ENCODE peak calls at places on chromosomes 16 and 17, in nine cellular contexts. One of them, this sample, is unnamed.

GRCh38 chr17:17156511-17156910 is 49.6 kb downstream of the PLD6 start:
- DNase-seq in AG09309: no peak
- DNase-seq in upper lobe of right lung: no peak
- DNase-seq in left lung: no peak
- DNase-seq in heart left ventricle: no peak
- DNase-seq in fibroblast of mammary gland: peak
- DNase-seq in left ventricle myocardium inferior: no peak
- DNase-seq in breast epithelium: no peak
- DNase-seq in AG09319: no peak
- DNase-seq in this sample: no peak

GRCh38 chr17:57004944-57005579 is 27.1 kb downstream of the SCPEP1 start:
- DNase-seq in AG09309: no peak
- DNase-seq in upper lobe of right lung: no peak
- DNase-seq in left lung: no peak
- DNase-seq in heart left ventricle: no peak
- DNase-seq in fibroblast of mammary gland: no peak
- DNase-seq in left ventricle myocardium inferior: no peak
- DNase-seq in breast epithelium: no peak
- DNase-seq in AG09319: no peak
- DNase-seq in this sample: no peak

GRCh38 chr16:31267332-31268032 is 7.7 kb downstream of the ITGAM start:
- DNase-seq in AG09309: no peak
- DNase-seq in upper lobe of right lung: peak
- DNase-seq in left lung: no peak
- DNase-seq in heart left ventricle: no peak
- DNase-seq in fibroblast of mammary gland: no peak
- DNase-seq in left ventricle myocardium inferior: no peak
- DNase-seq in breast epithelium: no peak
- DNase-seq in AG09319: no peak
- DNase-seq in this sample: no peak

GRCh38 chr17:29590261-29590978 is 972 bp upstream of the GIT1 start:
- DNase-seq in AG09309: no peak
- DNase-seq in upper lobe of right lung: peak
- DNase-seq in left lung: no peak
- DNase-seq in heart left ventricle: peak
- DNase-seq in fibroblast of mammary gland: peak
- DNase-seq in left ventricle myocardium inferior: no peak
- DNase-seq in breast epithelium: no peak
- DNase-seq in AG09319: no peak
- DNase-seq in this sample: no peak

GRCh38 chr17:34400301-34400931 is 37.4 kb upstream of the CCL1 start:
- DNase-seq in AG09309: no peak
- DNase-seq in upper lobe of right lung: no peak
- DNase-seq in left lung: no peak
- DNase-seq in heart left ventricle: no peak
- DNase-seq in fibroblast of mammary gland: no peak
- DNase-seq in left ventricle myocardium inferior: no peak
- DNase-seq in breast epithelium: no peak
- DNase-seq in AG09319: no peak
- DNase-seq in this sample: no peak

GRCh38 chr17:1787301-1787902 is 25.5 kb downstream of the SERPINF1 start:
- DNase-seq in AG09309: peak
- DNase-seq in upper lobe of right lung: no peak
- DNase-seq in left lung: peak
- DNase-seq in heart left ventricle: no peak
- DNase-seq in fibroblast of mammary gland: peak
- DNase-seq in left ventricle myocardium inferior: peak
- DNase-seq in breast epithelium: no peak
- DNase-seq in AG09319: peak
- DNase-seq in this sample: no peak

GRCh38 chr17:73801455-73802100 is 157.3 kb upstream of the SDK2 start:
- DNase-seq in AG09309: no peak
- DNase-seq in upper lobe of right lung: no peak
- DNase-seq in left lung: no peak
- DNase-seq in heart left ventricle: no peak
- DNase-seq in fibroblast of mammary gland: no peak
- DNase-seq in left ventricle myocardium inferior: no peak
- DNase-seq in breast epithelium: no peak
- DNase-seq in AG09319: no peak
- DNase-seq in this sample: no peak

GRCh38 chr17:54956802-54957201 is 11.7 kb downstream of the COX11 start:
- DNase-seq in AG09309: no peak
- DNase-seq in upper lobe of right lung: no peak
- DNase-seq in left lung: no peak
- DNase-seq in heart left ventricle: no peak
- DNase-seq in fibroblast of mammary gland: no peak
- DNase-seq in left ventricle myocardium inferior: no peak
- DNase-seq in breast epithelium: no peak
- DNase-seq in AG09319: no peak
- DNase-seq in this sample: no peak

GRCh38 chr17:31528291-31528874 is 136.9 kb downstream of the RAB11FIP4 start:
- DNase-seq in AG09309: no peak
- DNase-seq in upper lobe of right lung: no peak
- DNase-seq in left lung: no peak
- DNase-seq in heart left ventricle: no peak
- DNase-seq in fibroblast of mammary gland: no peak
- DNase-seq in left ventricle myocardium inferior: no peak
- DNase-seq in breast epithelium: no peak
- DNase-seq in AG09319: no peak
- DNase-seq in this sample: no peak

GRCh38 chr17:16121915-16122314 is 93.4 kb downstream of the NCOR1 start:
- DNase-seq in AG09309: no peak
- DNase-seq in upper lobe of right lung: no peak
- DNase-seq in left lung: no peak
- DNase-seq in heart left ventricle: no peak
- DNase-seq in fibroblast of mammary gland: no peak
- DNase-seq in left ventricle myocardium inferior: no peak
- DNase-seq in breast epithelium: no peak
- DNase-seq in AG09319: no peak
- DNase-seq in this sample: no peak

GRCh38 chr16:66898207-66898606 is 17.9 kb downstream of the PDP2 start:
- DNase-seq in AG09309: no peak
- DNase-seq in upper lobe of right lung: no peak
- DNase-seq in left lung: no peak
- DNase-seq in heart left ventricle: no peak
- DNase-seq in fibroblast of mammary gland: peak
- DNase-seq in left ventricle myocardium inferior: no peak
- DNase-seq in breast epithelium: no peak
- DNase-seq in AG09319: peak
- DNase-seq in this sample: no peak

GRCh38 chr16:72722552-72722951 is 325.4 kb downstream of the ZFHX3 start:
- DNase-seq in AG09309: no peak
- DNase-seq in upper lobe of right lung: no peak
- DNase-seq in left lung: no peak
- DNase-seq in heart left ventricle: no peak
- DNase-seq in fibroblast of mammary gland: no peak
- DNase-seq in left ventricle myocardium inferior: no peak
- DNase-seq in breast epithelium: no peak
- DNase-seq in AG09319: no peak
- DNase-seq in this sample: no peak

GRCh38 chr17:9890124-9890523 is 14.9 kb downstream of the RCVRN start:
- DNase-seq in AG09309: no peak
- DNase-seq in upper lobe of right lung: no peak
- DNase-seq in left lung: no peak
- DNase-seq in heart left ventricle: no peak
- DNase-seq in fibroblast of mammary gland: peak
- DNase-seq in left ventricle myocardium inferior: no peak
- DNase-seq in breast epithelium: no peak
- DNase-seq in AG09319: no peak
- DNase-seq in this sample: no peak

GRCh38 chr17:50863221-50863843 is 2.8 kb downstream of the TOB1 start:
- DNase-seq in AG09309: no peak
- DNase-seq in upper lobe of right lung: no peak
- DNase-seq in left lung: peak
- DNase-seq in heart left ventricle: no peak
- DNase-seq in fibroblast of mammary gland: peak
- DNase-seq in left ventricle myocardium inferior: no peak
- DNase-seq in breast epithelium: no peak
- DNase-seq in AG09319: no peak
- DNase-seq in this sample: no peak

GRCh38 chr17:40866838-40867237 is at the start of gene KRT12:
- DNase-seq in AG09309: no peak
- DNase-seq in upper lobe of right lung: no peak
- DNase-seq in left lung: no peak
- DNase-seq in heart left ventricle: no peak
- DNase-seq in fibroblast of mammary gland: no peak
- DNase-seq in left ventricle myocardium inferior: no peak
- DNase-seq in breast epithelium: no peak
- DNase-seq in AG09319: no peak
- DNase-seq in this sample: no peak

GRCh38 chr17:40859536-40859935 is 7.5 kb downstream of the KRT12 start:
- DNase-seq in AG09309: no peak
- DNase-seq in upper lobe of right lung: no peak
- DNase-seq in left lung: no peak
- DNase-seq in heart left ventricle: no peak
- DNase-seq in fibroblast of mammary gland: no peak
- DNase-seq in left ventricle myocardium inferior: no peak
- DNase-seq in breast epithelium: no peak
- DNase-seq in AG09319: no peak
- DNase-seq in this sample: no peak

GRCh38 chr17:40864661-40865380 is 2.2 kb downstream of the KRT12 start:
- DNase-seq in AG09309: no peak
- DNase-seq in upper lobe of right lung: no peak
- DNase-seq in left lung: no peak
- DNase-seq in heart left ventricle: no peak
- DNase-seq in fibroblast of mammary gland: peak
- DNase-seq in left ventricle myocardium inferior: no peak
- DNase-seq in breast epithelium: no peak
- DNase-seq in AG09319: no peak
- DNase-seq in this sample: no peak

GRCh38 chr17:40857535-40857934 is 9.5 kb downstream of the KRT12 start:
- DNase-seq in AG09309: peak
- DNase-seq in upper lobe of right lung: no peak
- DNase-seq in left lung: no peak
- DNase-seq in heart left ventricle: no peak
- DNase-seq in fibroblast of mammary gland: peak
- DNase-seq in left ventricle myocardium inferior: peak
- DNase-seq in breast epithelium: no peak
- DNase-seq in AG09319: peak
- DNase-seq in this sample: no peak

DNA sequence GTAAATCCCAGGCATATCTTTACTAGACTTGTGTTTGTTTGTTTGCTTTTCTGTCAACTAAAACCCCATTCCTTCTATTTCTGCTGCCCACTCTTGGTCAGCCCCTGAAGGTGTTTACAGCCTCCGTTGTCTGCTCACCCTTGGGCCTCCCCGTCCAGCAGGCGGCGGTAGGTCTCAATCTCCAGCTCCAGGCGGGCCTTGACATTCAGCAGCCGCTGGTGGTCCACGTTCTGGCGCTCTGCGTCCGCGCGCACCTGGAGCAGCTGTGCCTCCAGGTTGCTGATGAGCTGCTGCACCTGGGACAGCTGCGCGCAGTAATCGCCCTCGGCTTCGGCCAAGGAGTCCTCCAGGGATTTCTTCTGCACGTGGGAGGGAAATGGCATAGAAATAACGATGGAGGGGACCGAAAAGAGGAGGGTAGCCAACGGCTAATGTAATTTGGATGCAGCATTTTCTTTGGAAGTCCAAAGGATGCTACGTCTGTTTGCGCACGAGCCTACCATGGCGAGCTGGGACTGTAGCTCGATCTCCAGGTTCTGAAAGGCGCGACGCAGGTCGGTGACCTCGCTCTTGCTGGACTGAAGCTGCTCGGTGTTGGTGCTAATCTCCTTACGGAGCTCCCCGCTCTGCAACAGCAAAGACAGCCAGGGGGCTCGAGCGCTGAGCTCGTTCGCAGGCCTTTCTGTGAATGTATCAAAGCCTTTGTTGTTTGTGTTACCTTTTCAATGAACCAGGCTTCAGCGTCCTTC is 3.9 kb downstream of the KRT12 start:
- DNase-seq in AG09309: no peak
- DNase-seq in upper lobe of right lung: no peak
- DNase-seq in left lung: no peak
- DNase-seq in heart left ventricle: no peak
- DNase-seq in fibroblast of mammary gland: no peak
- DNase-seq in left ventricle myocardium inferior: no peak
- DNase-seq in breast epithelium: no peak
- DNase-seq in AG09319: no peak
- DNase-seq in this sample: no peak
- TF ChIP-seq CTCF in AG09309: no peak
- TF ChIP-seq CTCF in upper lobe of right lung: peak
- TF ChIP-seq CTCF in left lung: no peak
- TF ChIP-seq CTCF in heart left ventricle: peak
- TF ChIP-seq CTCF in fibroblast of mammary gland: peak
- TF ChIP-seq CTCF in left ventricle myocardium inferior: no peak
- TF ChIP-seq CTCF in breast epithelium: no peak
- TF ChIP-seq CTCF in AG09319: peak
- TF ChIP-seq CTCF in this sample: no peak

GRCh38 chr17:63116228-63116627 is 150.2 kb downstream of the TANC2 start:
- DNase-seq in AG09309: no peak
- DNase-seq in upper lobe of right lung: no peak
- DNase-seq in left lung: no peak
- DNase-seq in heart left ventricle: no peak
- DNase-seq in fibroblast of mammary gland: no peak
- DNase-seq in left ventricle myocardium inferior: no peak
- DNase-seq in breast epithelium: no peak
- DNase-seq in AG09319: no peak
- DNase-seq in this sample: no peak
- TF ChIP-seq CTCF in AG09309: no peak
- TF ChIP-seq CTCF in upper lobe of right lung: no peak
- TF ChIP-seq CTCF in left lung: no peak
- TF ChIP-seq CTCF in heart left ventricle: no peak
- TF ChIP-seq CTCF in fibroblast of mammary gland: peak
- TF ChIP-seq CTCF in left ventricle myocardium inferior: no peak
- TF ChIP-seq CTCF in breast epithelium: no peak
- TF ChIP-seq CTCF in AG09319: no peak
- TF ChIP-seq CTCF in this sample: no peak

GRCh38 chr17:42609182-42609813 is at the start of the genes RETREG3 and TUBG1:
- DNase-seq in AG09309: peak
- DNase-seq in upper lobe of right lung: peak
- DNase-seq in left lung: peak
- DNase-seq in heart left ventricle: peak
- DNase-seq in fibroblast of mammary gland: peak
- DNase-seq in left ventricle myocardium inferior: peak
- DNase-seq in breast epithelium: peak
- DNase-seq in AG09319: peak
- DNase-seq in this sample: peak
- TF ChIP-seq CTCF in AG09309: peak
- TF ChIP-seq CTCF in upper lobe of right lung: peak
- TF ChIP-seq CTCF in left lung: no peak
- TF ChIP-seq CTCF in heart left ventricle: peak
- TF ChIP-seq CTCF in fibroblast of mammary gland: peak
- TF ChIP-seq CTCF in left ventricle myocardium inferior: peak
- TF ChIP-seq CTCF in breast epithelium: peak
- TF ChIP-seq CTCF in AG09319: no peak
- TF ChIP-seq CTCF in this sample: no peak

DNA sequence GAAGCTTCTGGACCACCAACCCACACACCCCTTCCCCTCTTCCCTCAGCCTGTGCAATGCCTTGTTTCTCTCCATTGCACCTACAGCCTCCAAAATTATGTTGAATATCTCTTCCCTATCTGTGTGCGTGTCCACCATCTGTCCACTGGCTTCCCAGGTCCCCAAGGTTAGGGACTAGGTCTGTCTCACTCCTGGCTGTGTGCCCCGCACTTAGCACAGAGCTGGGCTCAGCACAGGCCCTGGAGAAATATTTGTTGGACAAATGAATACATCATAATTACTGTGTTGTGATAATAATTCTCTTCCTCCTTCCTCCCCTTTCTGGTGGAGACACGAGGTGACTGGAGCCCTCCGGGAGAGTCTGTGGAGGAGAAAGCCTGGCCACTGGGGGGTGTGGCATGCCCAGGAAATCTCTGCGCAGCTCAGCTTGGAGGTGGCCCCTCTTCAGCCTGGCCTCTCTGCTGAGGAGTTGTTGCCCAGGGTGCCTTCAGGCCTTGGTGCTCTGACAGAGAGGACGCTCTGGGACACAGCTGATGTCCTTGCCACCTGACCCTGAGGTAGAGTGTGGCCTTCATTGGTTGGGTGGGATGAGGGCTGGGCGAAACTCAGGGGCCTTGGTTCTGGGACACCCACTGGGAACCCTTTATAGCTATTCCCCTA is 3.3 kb upstream of the BRD7 start:
- DNase-seq in AG09309: no peak
- DNase-seq in upper lobe of right lung: no peak
- DNase-seq in left lung: no peak
- DNase-seq in heart left ventricle: no peak
- DNase-seq in fibroblast of mammary gland: no peak
- DNase-seq in left ventricle myocardium inferior: no peak
- DNase-seq in breast epithelium: no peak
- DNase-seq in AG09319: no peak
- DNase-seq in this sample: no peak
- TF ChIP-seq CTCF in AG09309: peak
- TF ChIP-seq CTCF in upper lobe of right lung: no peak
- TF ChIP-seq CTCF in left lung: no peak
- TF ChIP-seq CTCF in heart left ventricle: peak
- TF ChIP-seq CTCF in fibroblast of mammary gland: peak
- TF ChIP-seq CTCF in left ventricle myocardium inferior: peak
- TF ChIP-seq CTCF in breast epithelium: no peak
- TF ChIP-seq CTCF in AG09319: peak
- TF ChIP-seq CTCF in this sample: no peak